ENCODE peak calls at places on chromosomes 3 and 15, in nine cellular contexts. O, U, Y, F, A, K, S, E and J are unnamed samples.

GRCh38 chr3:139633511-139633910 is 44.3 kb downstream of the NMNAT3 start:
- DNase-seq in O (no peak), U (no peak), Y (no peak), F (no peak), A (no peak), K (no peak), S (no peak), E (no peak), J (no peak)

GRCh38 chr15:85407421-85408269 is 27.2 kb downstream of the AKAP13 start:
- DNase-seq in O (no peak), U (peak; percentile 91), Y (no peak), F (peak; percentile 95), A (no peak), K (peak; percentile 48), S (no peak), E (no peak), J (no peak)

GRCh38 chr15:83153288-83153687 is 45.8 kb downstream of the TM6SF1 start:
- DNase-seq in O (no peak), U (peak; percentile 36), Y (no peak), F (no peak), A (no peak), K (no peak), S (no peak), E (no peak), J (no peak)

GRCh38 chr3:4826237-4827100 is 152.8 kb upstream of the BHLHE40 start:
- DNase-seq in O (no peak), U (no peak), Y (peak; percentile 82), F (no peak), A (no peak), K (no peak), S (peak; percentile 72), E (peak; percentile 59), J (no peak)

GRCh38 chr3:160448845-160449659 is 534 bp downstream of the TRIM59 start:
- DNase-seq in O (peak; percentile 34), U (peak; percentile 52), Y (no peak), F (no peak), A (no peak), K (peak; percentile 63), S (no peak), E (no peak), J (peak; percentile 51)

GRCh38 chr3:106114220-106114619 is 245.4 kb upstream of the CBLB start:
- DNase-seq in O (no peak), U (peak; percentile 57), Y (no peak), F (peak; percentile 54), A (no peak), K (no peak), S (no peak), E (no peak), J (no peak)

GRCh38 chr3:145952541-145952940 is 208.4 kb downstream of the PLOD2 start:
- DNase-seq in O (no peak), U (peak; percentile 56), Y (no peak), F (peak; percentile 17), A (no peak), K (no peak), S (no peak), E (no peak), J (no peak)

GRCh38 chr3:129161860-129162271 is 1.0 kb upstream of the ISY1 start:
- DNase-seq in O (no peak), U (peak; percentile 19), Y (peak; percentile 39), F (no peak), A (no peak), K (peak; percentile 47), S (no peak), E (no peak), J (no peak)

GRCh38 chr3:100561459-100562158 is 47.8 kb upstream of the ADGRG7 start:
- DNase-seq in O (no peak), U (peak; percentile 89), Y (no peak), F (peak; percentile 51), A (no peak), K (no peak), S (no peak), E (no peak), J (peak; percentile 44)

GRCh38 chr3:155737844-155738460 is 6.9 kb downstream of the PLCH1 start:
- DNase-seq in O (no peak), U (no peak), Y (peak; percentile 40), F (no peak), A (no peak), K (no peak), S (no peak), E (no peak), J (no peak)

GRCh38 chr3:127572186-127572585 is 18.3 kb downstream of the TPRA1 start:
- DNase-seq in O (no peak), U (no peak), Y (no peak), F (no peak), A (no peak), K (no peak), S (no peak), E (no peak), J (no peak)

GRCh38 chr3:47006145-47006651 is 26.7 kb downstream of the NBEAL2 start:
- DNase-seq in O (no peak), U (no peak), Y (no peak), F (no peak), A (no peak), K (no peak), S (no peak), E (no peak), J (no peak)

GRCh38 chr3:59978979-59979378 is 929.2 kb upstream of the CFAP20DC start:
- DNase-seq in O (no peak), U (no peak), Y (no peak), F (no peak), A (no peak), K (peak; percentile 58), S (no peak), E (no peak), J (no peak)

GRCh38 chr3:31908391-31909097 is 72.5 kb downstream of the OSBPL10 start:
- DNase-seq in O (no peak), U (peak; percentile 22), Y (no peak), F (no peak), A (no peak), K (no peak), S (no peak), E (no peak), J (peak; percentile 28)

GRCh38 chr3:189195302-189195701 is 23.5 kb downstream of the TPRG1 start:
- DNase-seq in O (no peak), U (peak; percentile 7), Y (no peak), F (no peak), A (no peak), K (peak; percentile 36), S (peak; percentile 47), E (no peak), J (peak; percentile 15)

GRCh38 chr3:126320517-126321293 is 36.5 kb downstream of the KLF15 start:
- DNase-seq in O (no peak), U (no peak), Y (no peak), F (no peak), A (no peak), K (no peak), S (no peak), E (no peak), J (no peak)

GRCh38 chr15:93028632-93029612 is 60.1 kb downstream of the RGMA start:
- DNase-seq in O (no peak), U (peak; percentile 91), Y (peak; percentile 54), F (peak; percentile 26), A (no peak), K (peak; percentile 48), S (peak; percentile 91), E (peak; percentile 62), J (peak; percentile 40)

GRCh38 chr15:51224428-51224827 is 114.0 kb downstream of the CYP19A1 start:
- DNase-seq in O (no peak), U (peak; percentile 46), Y (no peak), F (no peak), A (no peak), K (no peak), S (no peak), E (no peak), J (no peak)

GRCh38 chr15:77329202-77329601 is 90.7 kb downstream of the PEAK1 start:
- DNase-seq in O (no peak), U (no peak), Y (no peak), F (no peak), A (no peak), K (no peak), S (no peak), E (no peak), J (no peak)

GRCh38 chr15:35194296-35194695 is 109.2 kb upstream of the NANOGP8 start:
- DNase-seq in O (no peak), U (peak; percentile 15), Y (no peak), F (no peak), A (no peak), K (no peak), S (no peak), E (no peak), J (no peak)

GRCh38 chr3:5657109-5657508 is 469.6 kb downstream of the EDEM1 start:
- DNase-seq in O (no peak), U (no peak), Y (no peak), F (no peak), A (no peak), K (no peak), S (no peak), E (no peak), J (no peak)

GRCh38 chr3:129795596-129795995 is 97.9 kb downstream of the TMCC1 start:
- DNase-seq in O (no peak), U (peak; percentile 21), Y (no peak), F (peak; percentile 82), A (no peak), K (no peak), S (no peak), E (no peak), J (no peak)

GRCh38 chr3:127195417-127195816 is 2.5 kb downstream of the PRR23E start:
- DNase-seq in O (no peak), U (no peak), Y (no peak), F (no peak), A (no peak), K (no peak), S (no peak), E (no peak), J (no peak)

GRCh38 chr3:38247366-38248035 is 18.1 kb upstream of the SLC22A13 start:
- DNase-seq in O (no peak), U (peak; percentile 94), Y (no peak), F (peak; percentile 52), A (no peak), K (no peak), S (no peak), E (no peak), J (peak; percentile 54)

GRCh38 chr3:15155840-15156360 is 50.1 kb upstream of the CAPN7 start:
- DNase-seq in O (no peak), U (no peak), Y (no peak), F (no peak), A (no peak), K (no peak), S (no peak), E (no peak), J (no peak)

GRCh38 chr15:86550075-86550474 is 470.4 kb downstream of the AGBL1 start:
- DNase-seq in O (no peak), U (no peak), Y (no peak), F (no peak), A (no peak), K (no peak), S (no peak), E (no peak), J (no peak)

GRCh38 chr3:191328383-191328962 is 721 bp upstream of the CCDC50 start:
- DNase-seq in O (no peak), U (peak; percentile 74), Y (no peak), F (no peak), A (no peak), K (no peak), S (no peak), E (no peak), J (no peak)

GRCh38 chr3:72335458-72336050 is 512.7 kb downstream of the SHQ1 start:
- DNase-seq in O (no peak), U (no peak), Y (no peak), F (no peak), A (no peak), K (no peak), S (no peak), E (no peak), J (no peak)

GRCh38 chr3:130905551-130905950 is 11.7 kb downstream of the ATP2C1 start:
- DNase-seq in O (no peak), U (peak; percentile 54), Y (no peak), F (no peak), A (no peak), K (no peak), S (no peak), E (no peak), J (no peak)

GRCh38 chr3:139537325-139537724 is 2.2 kb downstream of the RBP1 start:
- DNase-seq in O (no peak), U (peak; percentile 56), Y (no peak), F (peak; percentile 75), A (no peak), K (no peak), S (no peak), E (no peak), J (no peak)